ENCODE peak calls at places on chromosomes 7 and 10, in eight cellular contexts. K is endothelial cell of umbilical vein, X is HepG2, P is HCT116, W is esophagus muscularis mucosa, J is transverse colon, Y is vagina, Q is SK-N-SH. I is an unnamed sample. For H3K9me3, the result is how much of the 10 kb centered on the place peaks cover.

GRCh38 chr10:133309720-133310398 is 1.1 kb downstream of the ZNF511 start:
- DNase-seq in K (no peak), Y (no peak), Q (no peak), P (no peak), J (peak), X (no peak), W (no peak), I (peak)

GRCh38 chr10:79495306-79495705 is 17.0 kb upstream of the EIF5AL1 start:
- DNase-seq in W (no peak), P (no peak), K (no peak), J (no peak), Y (no peak), X (no peak), Q (no peak), I (no peak)

GRCh38 chr10:122363722-122364463 is 10.6 kb upstream of the PLEKHA1 start:
- DNase-seq in W (peak), K (no peak), P (no peak), Q (no peak), X (no peak), Y (no peak), J (no peak), I (no peak)

GRCh38 chr7:88218836-88219605 is 817 bp downstream of the SRI start:
- DNase-seq in Y (no peak), Q (peak), W (no peak), X (no peak), K (peak), J (peak), P (no peak), I (peak)

GRCh38 chr10:124563320-124563719 is 101.7 kb downstream of the LHPP start:
- DNase-seq in X (no peak), J (no peak), K (no peak), W (no peak), Q (no peak), Y (no peak), P (no peak), I (no peak)

GRCh38 chr7:2043316-2044039 is 189.3 kb downstream of the MAD1L1 start:
- DNase-seq in K (no peak), Y (no peak), W (no peak), Q (peak), J (no peak), X (no peak), P (no peak), I (no peak)

GRCh38 chr7:129775695-129776396 is 164.3 kb downstream of the NRF1 start:
- DNase-seq in P (no peak), W (no peak), X (no peak), Q (peak), K (no peak), Y (no peak), J (no peak), I (no peak)

GRCh38 chr7:45390180-45390579 is 184.0 kb upstream of the ADCY1 start:
- DNase-seq in Y (peak), K (no peak), P (no peak), W (no peak), Q (no peak), X (no peak), J (no peak), I (no peak)

GRCh38 chr10:8247191-8247590 is 192.7 kb downstream of the GATA3 start:
- DNase-seq in J (no peak), Y (no peak), W (no peak), Q (no peak), K (no peak), X (no peak), P (no peak), I (no peak)

GRCh38 chr10:124486635-124487034 is 25.0 kb downstream of the LHPP start:
- DNase-seq in Q (no peak), W (no peak), P (no peak), J (no peak), X (peak), Y (no peak), K (no peak), I (no peak)

GRCh38 chr10:130244928-130245495 is 108.8 kb downstream of the GLRX3 start:
- DNase-seq in Q (no peak), J (no peak), X (no peak), K (no peak), P (no peak), Y (no peak), W (no peak), I (no peak)

GRCh38 chr7:37045786-37046185 is 321.5 kb upstream of the AOAH start:
- DNase-seq in Q (no peak), X (no peak), J (no peak), W (no peak), K (no peak), P (no peak), Y (no peak), I (no peak)

GRCh38 chr7:101402835-101403234 is 40.2 kb downstream of the COL26A1 start:
- DNase-seq in Q (no peak), J (no peak), P (no peak), K (no peak), W (no peak), Y (no peak), X (no peak), I (no peak)

GRCh38 chr7:130392456-130392860 is 12.2 kb downstream of the CPA1 start:
- DNase-seq in K (no peak), X (no peak), Y (no peak), P (no peak), W (peak), J (no peak), Q (no peak), I (no peak)

GRCh38 chr10:50326757-50327701 is 75.7 kb upstream of the ASAH2 start:
- DNase-seq in P (no peak), J (no peak), Y (no peak), W (no peak), X (no peak), Q (no peak), K (peak), I (no peak)

GRCh38 chr7:1558841-1559625 is 3.0 kb upstream of the TMEM184A start:
- DNase-seq in Q (peak), W (no peak), P (no peak), K (no peak), J (peak), X (no peak), Y (no peak), I (peak)

GRCh38 chr7:79604841-79605240 is 151.4 kb upstream of the MAGI2 start:
- DNase-seq in Q (no peak), X (no peak), Y (no peak), W (no peak), K (peak), P (no peak), J (no peak), I (no peak)

GRCh38 chr7:93453264-93453663 is 121.3 kb downstream of the CALCR start:
- DNase-seq in P (no peak), X (no peak), J (no peak), K (no peak), Q (no peak), Y (no peak), W (no peak), I (no peak)

GRCh38 chr10:79313911-79314439 is 33.3 kb upstream of the PPIF start:
- DNase-seq in K (no peak), J (no peak), Q (peak), X (no peak), P (no peak), W (no peak), Y (no peak), I (no peak)

GRCh38 chr7:77954773-77955562 is 156.4 kb downstream of the PHTF2 start:
- DNase-seq in X (no peak), Q (no peak), W (no peak), Y (no peak), K (no peak), J (no peak), P (no peak), I (no peak)

GRCh38 chr7:6558837-6559236 is 7.6 kb upstream of the GRID2IP start:
- DNase-seq in Y (no peak), P (peak), K (no peak), W (no peak), Q (peak), J (peak), X (peak), I (no peak)

GRCh38 chr7:137635132-137635531 is 211.6 kb downstream of the DGKI start:
- DNase-seq in W (no peak), Y (no peak), X (no peak), Q (no peak), K (no peak), J (no peak), P (no peak), I (no peak)

GRCh38 chr10:48496831-48497792 is 107.8 kb downstream of the ARHGAP22 start:
- DNase-seq in Q (no peak), Y (peak), P (no peak), X (no peak), J (no peak), K (peak), W (peak), I (no peak)

GRCh38 chr7:98869374-98870070 is at the start of gene TMEM130:
- DNase-seq in Q (peak), W (no peak), Y (no peak), K (no peak), X (no peak), P (no peak), J (no peak), I (no peak)

GRCh38 chr7:712601-713457 is 13.7 kb upstream of the DNAAF5 start:
- DNase-seq in P (no peak), K (no peak), Q (peak), W (no peak), Y (no peak), J (no peak), X (no peak), I (no peak)

GRCh38 chr10:90289037-90289436 is 568.8 kb downstream of the HTR7 start:
- DNase-seq in J (no peak), P (no peak), K (peak), Y (no peak), Q (no peak), W (no peak), X (no peak), I (no peak)

GRCh38 chr7:66070222-66070621 is 5.4 kb upstream of the ASL start:
- DNase-seq in P (no peak), X (no peak), J (no peak), K (no peak), W (no peak), Q (no peak), Y (no peak), I (no peak)

GRCh38 chr7:121116399-121116798 is 127.9 kb downstream of the CPED1 start:
- DNase-seq in Q (no peak), P (no peak), K (no peak), W (no peak), J (no peak), X (no peak), Y (no peak), I (no peak)

GRCh38 chr10:12947741-12948140 is 53.8 kb downstream of the CCDC3 start:
- DNase-seq in W (peak), Y (peak), X (no peak), J (no peak), Q (no peak), K (no peak), P (no peak), I (no peak)

GRCh38 chr10:68315582-68315981 is 16.3 kb upstream of the HNRNPH3 start:
- DNase-seq in W (no peak), Y (no peak), J (peak), X (no peak), K (no peak), P (no peak), Q (no peak), I (no peak)

GRCh38 chr7:154795437-154795836 is 207.5 kb downstream of the PAXIP1 start:
- DNase-seq in Q (no peak), W (no peak), J (no peak), X (no peak), K (no peak), P (no peak), Y (no peak), I (no peak)

GRCh38 chr10:76560338-76560737 is 1077.3 kb downstream of the KCNMA1 start:
- DNase-seq in P (no peak), K (no peak), Q (no peak), X (peak), J (no peak), Y (no peak), W (no peak), I (no peak)

GRCh38 chr10:76563286-76563685 is 1074.3 kb downstream of the KCNMA1 start:
- DNase-seq in X (no peak), K (no peak), Q (no peak), P (no peak), W (no peak), Y (no peak), J (no peak), I (no peak)

GRCh38 chr10:76558996-76559888 is 1078.4 kb downstream of the KCNMA1 start:
- DNase-seq in J (no peak), Y (no peak), X (no peak), W (no peak), Q (no peak), P (no peak), K (no peak), I (no peak)

GRCh38 chr10:76558586-76558985 is 1079.0 kb downstream of the KCNMA1 start:
- DNase-seq in P (no peak), X (peak), K (no peak), J (peak), Q (no peak), Y (no peak), W (no peak), I (peak)

DNA sequence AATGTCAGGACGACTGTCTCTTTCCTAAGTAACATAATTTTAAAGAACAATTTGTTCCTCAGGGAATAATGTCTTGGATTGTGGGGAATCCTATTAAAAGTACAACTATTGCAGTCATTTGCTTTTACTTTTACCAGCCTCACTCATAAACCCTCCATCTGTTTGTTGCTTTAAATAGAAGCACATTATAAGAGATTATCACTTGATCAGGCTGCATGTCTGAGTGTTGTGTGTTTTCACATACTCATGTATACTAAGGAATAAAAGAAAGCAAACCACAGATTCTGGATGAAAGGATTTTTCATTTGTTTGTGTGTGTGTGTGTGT is 1077.8 kb downstream of the KCNMA1 start:
- DNase-seq in Y (no peak), X (no peak), W (no peak), P (no peak), K (no peak), Q (no peak), J (no peak), I (no peak)
- TF ChIP-seq POLR2AphosphoS5 in Y (peak), X (no peak), W (no peak), P (no peak), K (no peak), Q (no peak), J (no peak), I (no peak)

GRCh38 chr10:116684781-116685180 is 57.6 kb downstream of the HSPA12A start:
- DNase-seq in P (no peak), K (no peak), Y (no peak), X (no peak), W (no peak), Q (no peak), J (no peak), I (no peak)
- H3K9me3 ChIP-seq in P (under half), K (under half), Y (under half), X (under half), W (under half), Q (under half), J (under half), I (under half)

GRCh38 chr10:11165591-11166543 is 148.2 kb downstream of the CELF2 start:
- DNase-seq in W (no peak), P (no peak), X (no peak), Y (no peak), J (peak), Q (peak), K (peak), I (peak)
- TF ChIP-seq POLR2AphosphoS5 in W (peak), P (no peak), X (no peak), Y (peak), J (no peak), Q (no peak), K (no peak), I (no peak)

DNA sequence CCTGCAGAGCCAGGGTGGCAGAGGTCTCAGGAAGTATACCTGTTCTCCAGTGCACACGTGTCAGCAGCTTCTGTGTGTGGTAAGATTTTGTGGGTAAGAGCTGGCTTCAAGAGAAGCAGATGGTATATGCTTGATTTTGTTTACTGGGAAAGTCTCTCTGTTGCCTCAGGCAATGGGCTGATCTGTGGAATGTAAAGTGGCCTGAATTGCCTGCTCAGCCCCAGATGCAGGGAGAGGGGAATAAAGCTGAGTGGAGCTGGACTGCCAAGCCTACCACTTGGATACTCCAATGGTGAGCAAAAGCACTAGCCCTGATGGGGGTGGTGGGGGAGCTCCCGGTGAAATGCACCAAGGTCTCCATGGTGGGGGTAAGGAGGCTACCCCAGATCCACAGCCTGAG is 156.1 kb downstream of the WDR11 start:
- DNase-seq in P (no peak), Q (no peak), Y (peak), J (no peak), X (no peak), K (no peak), W (no peak), I (no peak)
- H3K9me3 ChIP-seq in P (under half), Q (under half), Y (under half), J (under half), X (under half), K (under half), W (under half), I (under half)

I was measured in upper lobe of left lung.